ENCODE peak calls at places on chromosomes 11 and 22, in ten cellular contexts. D is cardiac fibroblast, E is esophagus squamous epithelium, Y is GM23338, F is psoas muscle, Z is AG10803, A is breast epithelium, X is colonic mucosa, P is AG04450, C is thoracic aorta. N is an unnamed sample.

GRCh38 chr22:25205847-25206246 is 6.2 kb downstream of the CRYBB3 start:
- DNase-seq in D (no peak), E (no peak), Y (no peak), F (no peak), Z (no peak), A (no peak), X (no peak), P (no peak), C (no peak), N (no peak)

GRCh38 chr11:122097419-122098001 is 18.5 kb downstream of the BLID start:
- DNase-seq in D (peak), E (no peak), Y (peak), F (no peak), Z (peak), A (no peak), X (no peak), P (no peak), C (no peak), N (no peak)

GRCh38 chr22:23763579-23764331 is 965 bp downstream of the C22orf15 start:
- DNase-seq in D (no peak), E (no peak), Y (peak), F (peak), Z (no peak), A (no peak), X (no peak), P (no peak), C (no peak), N (no peak)

GRCh38 chr22:24997023-24997422 is 44.5 kb downstream of the KIAA1671 start:
- DNase-seq in D (no peak), E (no peak), Y (peak), F (no peak), Z (no peak), A (no peak), X (no peak), P (no peak), C (no peak), N (no peak)

GRCh38 chr22:45450931-45451651 is 37.6 kb downstream of the RIBC2 start:
- DNase-seq in D (peak), E (no peak), Y (no peak), F (peak), Z (peak), A (no peak), X (no peak), P (peak), C (no peak), N (no peak)

GRCh38 chr22:49838771-49839717 is 11.4 kb upstream of the BRD1 start:
- DNase-seq in D (no peak), E (no peak), Y (peak), F (peak), Z (no peak), A (no peak), X (peak), P (no peak), C (no peak), N (no peak)

GRCh38 chr11:15119826-15120225 is 5.1 kb downstream of the INSC start:
- DNase-seq in D (peak), E (no peak), Y (no peak), F (no peak), Z (peak), A (no peak), X (no peak), P (no peak), C (no peak), N (no peak)

GRCh38 chr11:44409558-44410236 is 99.8 kb upstream of the ALX4 start:
- DNase-seq in D (no peak), E (no peak), Y (no peak), F (no peak), Z (no peak), A (no peak), X (no peak), P (no peak), C (no peak), N (no peak)

GRCh38 chr11:17207317-17208256 is at the start of gene PIK3C2A:
- DNase-seq in D (peak), E (peak), Y (peak), F (peak), Z (peak), A (peak), X (peak), P (peak), C (peak), N (peak)

GRCh38 chr11:967995-968751 is 42.5 kb downstream of the AP2A2 start:
- DNase-seq in D (no peak), E (no peak), Y (no peak), F (no peak), Z (no peak), A (no peak), X (no peak), P (no peak), C (no peak), N (no peak)

GRCh38 chr11:44563716-44564115 is 1.7 kb upstream of the CD82 start:
- DNase-seq in D (peak), E (no peak), Y (no peak), F (no peak), Z (peak), A (no peak), X (no peak), P (peak), C (no peak), N (no peak)

GRCh38 chr11:18749681-18750319 is 23.8 kb upstream of the IGSF22 start:
- DNase-seq in D (peak), E (no peak), Y (peak), F (no peak), Z (peak), A (no peak), X (no peak), P (peak), C (no peak), N (peak)

GRCh38 chr11:1520987-1521349 is 34.4 kb upstream of the MOB2 start:
- DNase-seq in D (no peak), E (no peak), Y (no peak), F (no peak), Z (no peak), A (no peak), X (no peak), P (no peak), C (no peak), N (no peak)

GRCh38 chr11:116420770-116421528 is 351.8 kb downstream of the BUD13 start:
- DNase-seq in D (no peak), E (no peak), Y (no peak), F (no peak), Z (no peak), A (no peak), X (no peak), P (no peak), C (no peak), N (no peak)

GRCh38 chr22:40101417-40102101 is 76.2 kb upstream of the TNRC6B start:
- DNase-seq in D (no peak), E (no peak), Y (no peak), F (no peak), Z (no peak), A (no peak), X (no peak), P (no peak), C (no peak), N (no peak)

GRCh38 chr22:18078329-18079041 is 695 bp downstream of the PEX26 start:
- DNase-seq in D (peak), E (no peak), Y (peak), F (peak), Z (peak), A (no peak), X (peak), P (no peak), C (no peak), N (no peak)

GRCh38 chr11:14213006-14213405 is 146.0 kb downstream of the RRAS2 start:
- DNase-seq in D (no peak), E (no peak), Y (no peak), F (no peak), Z (no peak), A (no peak), X (no peak), P (no peak), C (no peak), N (no peak)

GRCh38 chr11:57641426-57641825 is 8.3 kb downstream of the YPEL4 start:
- DNase-seq in D (peak), E (no peak), Y (peak), F (no peak), Z (peak), A (no peak), X (no peak), P (peak), C (no peak), N (no peak)

GRCh38 chr11:68403831-68404230 is 56.7 kb upstream of the PPP6R3 start:
- DNase-seq in D (no peak), E (no peak), Y (no peak), F (no peak), Z (no peak), A (no peak), X (no peak), P (no peak), C (no peak), N (no peak)

GRCh38 chr11:65695459-65696241 is 16.4 kb upstream of the KAT5 start:
- DNase-seq in D (peak), E (no peak), Y (no peak), F (no peak), Z (no peak), A (peak), X (peak), P (no peak), C (no peak), N (no peak)

GRCh38 chr11:47269829-47270305 is at the start of gene MADD:
- DNase-seq in D (peak), E (peak), Y (peak), F (peak), Z (peak), A (peak), X (peak), P (peak), C (peak), N (no peak)

GRCh38 chr22:29816980-29817379 is 21.1 kb downstream of the ASCC2 start:
- DNase-seq in D (no peak), E (no peak), Y (no peak), F (no peak), Z (no peak), A (no peak), X (no peak), P (no peak), C (no peak), N (no peak)

GRCh38 chr11:16815047-16815767 is 76.8 kb downstream of the C11orf58 start:
- DNase-seq in D (peak), E (no peak), Y (no peak), F (peak), Z (peak), A (peak), X (peak), P (no peak), C (no peak), N (no peak)

GRCh38 chr22:41256898-41257260 is 16.1 kb upstream of the CHADL start:
- DNase-seq in D (peak), E (no peak), Y (peak), F (no peak), Z (no peak), A (no peak), X (no peak), P (no peak), C (no peak), N (no peak)

GRCh38 chr22:49712195-49712791 is 115.4 kb downstream of the BRD1 start:
- DNase-seq in D (peak), E (no peak), Y (no peak), F (no peak), Z (no peak), A (no peak), X (no peak), P (no peak), C (no peak), N (no peak)

GRCh38 chr11:19730373-19730772 is 17.7 kb downstream of the NAV2 start:
- DNase-seq in D (no peak), E (no peak), Y (no peak), F (peak), Z (peak), A (no peak), X (no peak), P (no peak), C (peak), N (no peak)

GRCh38 chr22:44620129-44620840 is 81.7 kb upstream of the PRR5 start:
- DNase-seq in D (peak), E (no peak), Y (peak), F (peak), Z (peak), A (no peak), X (peak), P (no peak), C (peak), N (peak)

GRCh38 chr22:38641476-38641875 is 14.7 kb downstream of the FAM227A start:
- DNase-seq in D (no peak), E (no peak), Y (no peak), F (no peak), Z (no peak), A (no peak), X (no peak), P (no peak), C (no peak), N (no peak)

GRCh38 chr11:65107078-65107477 is 4.6 kb upstream of the TM7SF2 start:
- DNase-seq in D (no peak), E (no peak), Y (no peak), F (no peak), Z (no peak), A (no peak), X (no peak), P (no peak), C (no peak), N (no peak)

GRCh38 chr11:87719311-87720073 is 455.8 kb downstream of the RAB38 start:
- DNase-seq in D (no peak), E (no peak), Y (no peak), F (no peak), Z (peak), A (no peak), X (no peak), P (no peak), C (no peak), N (peak)

GRCh38 chr22:17810570-17811116 is 36.4 kb upstream of the BID start:
- DNase-seq in D (no peak), E (no peak), Y (no peak), F (no peak), Z (no peak), A (no peak), X (peak), P (no peak), C (no peak), N (no peak)

GRCh38 chr22:20205964-20206708 is 55.3 kb upstream of the CCDC188 start:
- DNase-seq in D (peak), E (no peak), Y (peak), F (peak), Z (peak), A (peak), X (peak), P (peak), C (no peak), N (no peak)

GRCh38 chr11:70099578-70100282 is 21.6 kb downstream of the ANO1 start:
- DNase-seq in D (no peak), E (no peak), Y (no peak), F (peak), Z (peak), A (no peak), X (no peak), P (no peak), C (no peak), N (no peak)

GRCh38 chr22:39967103-39967829 is 7.1 kb downstream of the TMA7B start:
- DNase-seq in D (peak), E (no peak), Y (no peak), F (no peak), Z (peak), A (no peak), X (peak), P (no peak), C (no peak), N (no peak)

GRCh38 chr11:128298271-128298670 is 289.1 kb downstream of the ETS1 start:
- DNase-seq in D (no peak), E (no peak), Y (no peak), F (no peak), Z (no peak), A (no peak), X (no peak), P (no peak), C (no peak), N (no peak)

GRCh38 chr22:26669060-26669481 is 11.7 kb downstream of the MIAT start:
- DNase-seq in D (peak), E (no peak), Y (peak), F (no peak), Z (peak), A (no peak), X (no peak), P (no peak), C (no peak), N (no peak)
- TF ChIP-seq CTCF in D (peak), E (no peak), Y (peak), F (peak), Z (peak), A (no peak), X (no peak), P (peak), C (no peak), N (peak)

GRCh38 chr11:125799808-125800207 is 11.9 kb downstream of the PATE3 start:
- DNase-seq in D (no peak), E (no peak), Y (no peak), F (no peak), Z (no peak), A (no peak), X (no peak), P (no peak), C (no peak), N (no peak)
- H3K4me3 ChIP-seq in D (no peak), E (no peak), Y (no peak), F (no peak), Z (no peak), A (no peak), X (no peak), P (no peak), C (no peak), N (no peak)

DNA sequence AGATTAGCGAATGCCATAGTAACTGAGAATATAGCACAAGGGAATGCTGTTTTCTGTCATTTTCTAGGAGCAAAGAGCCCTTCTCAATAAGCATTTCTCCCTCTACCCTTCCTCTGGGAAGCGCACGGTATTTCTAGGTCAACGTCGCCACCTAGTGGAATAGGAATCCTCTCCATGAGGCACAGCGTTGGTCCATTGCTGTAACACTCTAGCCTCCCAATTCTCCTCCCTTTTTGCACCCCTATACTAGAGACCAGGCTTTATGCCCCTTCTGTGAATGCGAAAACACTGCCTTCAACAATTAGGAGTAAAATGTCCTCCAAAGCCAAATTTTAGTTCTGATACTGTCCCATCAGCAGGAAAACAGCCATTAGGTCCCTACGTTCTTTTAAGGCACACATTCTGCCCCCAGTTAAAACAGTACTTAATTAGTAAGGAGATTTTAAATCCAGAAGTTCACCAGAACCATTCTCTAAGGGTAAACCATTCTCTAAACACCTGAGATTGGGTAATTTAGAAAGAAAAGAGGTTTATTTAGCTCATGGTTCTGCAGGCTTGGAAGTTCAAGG is 12.8 kb upstream of the HYLS1 start:
- DNase-seq in D (peak), E (no peak), Y (peak), F (no peak), Z (peak), A (no peak), X (peak), P (peak), C (no peak), N (peak)
- TF ChIP-seq CTCF in D (peak), E (peak), Y (peak), F (peak), Z (peak), A (peak), X (peak), P (peak), C (peak), N (peak)

DNA sequence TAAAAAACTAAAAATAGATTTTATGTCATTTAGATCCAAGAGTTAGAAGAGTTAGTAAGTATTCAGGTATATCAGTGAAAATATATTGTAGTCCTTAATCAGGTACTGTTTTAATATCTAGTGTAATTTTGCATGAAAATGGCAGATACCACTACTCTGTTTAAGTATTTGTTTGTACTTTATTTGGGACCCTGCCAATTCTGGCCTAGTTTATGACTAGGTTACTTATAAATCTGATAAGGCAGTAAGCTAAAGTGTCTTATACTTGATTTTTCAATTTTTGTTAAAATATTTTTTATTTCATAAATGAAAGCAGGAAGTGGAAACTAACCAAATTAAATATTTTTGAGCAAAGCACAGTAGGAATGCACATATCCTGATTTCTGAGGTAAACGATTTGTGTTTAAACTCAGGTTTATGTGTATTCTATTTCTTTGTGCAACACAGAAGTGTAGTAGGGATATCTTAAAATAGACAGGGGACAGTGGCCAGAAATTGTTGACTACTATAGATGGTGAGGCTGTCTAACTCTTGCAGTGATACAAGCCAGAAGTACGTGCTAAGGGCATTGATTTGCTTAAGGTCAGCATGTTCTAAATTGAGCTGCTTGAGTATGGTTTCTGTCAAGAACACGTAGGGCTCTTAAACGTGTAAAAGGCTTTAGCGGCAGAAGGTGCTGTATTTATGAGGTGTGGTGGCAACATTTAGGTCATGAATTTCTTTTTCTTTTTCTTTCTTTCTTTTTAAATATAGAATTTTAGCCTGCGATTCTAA is 34.0 kb downstream of the HIPK3 start:
- DNase-seq in D (peak), E (no peak), Y (no peak), F (no peak), Z (no peak), A (no peak), X (no peak), P (no peak), C (no peak), N (no peak)
- H3K4me3 ChIP-seq in D (no peak), E (no peak), Y (no peak), F (peak), Z (no peak), A (no peak), X (no peak), P (no peak), C (peak), N (no peak)

GRCh38 chr11:133966924-133967598 is 10.3 kb upstream of the IGSF9B start:
- DNase-seq in D (no peak), E (no peak), Y (peak), F (peak), Z (no peak), A (no peak), X (peak), P (no peak), C (no peak), N (no peak)
- TF ChIP-seq CTCF in D (no peak), E (peak), Y (peak), F (peak), Z (peak), A (no peak), X (no peak), P (peak), C (peak), N (peak)

GRCh38 chr11:96237759-96238158 is 105.2 kb downstream of the MAML2 start:
- DNase-seq in D (no peak), E (no peak), Y (no peak), F (no peak), Z (peak), A (no peak), X (no peak), P (no peak), C (no peak), N (no peak)

GRCh38 chr11:96241351-96241841 is 101.6 kb downstream of the MAML2 start:
- DNase-seq in D (no peak), E (no peak), Y (peak), F (no peak), Z (no peak), A (peak), X (peak), P (no peak), C (no peak), N (no peak)

GRCh38 chr11:96238563-96239166 is 104.3 kb downstream of the MAML2 start:
- DNase-seq in D (no peak), E (no peak), Y (no peak), F (no peak), Z (peak), A (no peak), X (no peak), P (no peak), C (no peak), N (no peak)

GRCh38 chr11:96242971-96243647 is 99.9 kb downstream of the MAML2 start:
- DNase-seq in D (peak), E (peak), Y (peak), F (peak), Z (peak), A (peak), X (peak), P (peak), C (peak), N (peak)

DNA sequence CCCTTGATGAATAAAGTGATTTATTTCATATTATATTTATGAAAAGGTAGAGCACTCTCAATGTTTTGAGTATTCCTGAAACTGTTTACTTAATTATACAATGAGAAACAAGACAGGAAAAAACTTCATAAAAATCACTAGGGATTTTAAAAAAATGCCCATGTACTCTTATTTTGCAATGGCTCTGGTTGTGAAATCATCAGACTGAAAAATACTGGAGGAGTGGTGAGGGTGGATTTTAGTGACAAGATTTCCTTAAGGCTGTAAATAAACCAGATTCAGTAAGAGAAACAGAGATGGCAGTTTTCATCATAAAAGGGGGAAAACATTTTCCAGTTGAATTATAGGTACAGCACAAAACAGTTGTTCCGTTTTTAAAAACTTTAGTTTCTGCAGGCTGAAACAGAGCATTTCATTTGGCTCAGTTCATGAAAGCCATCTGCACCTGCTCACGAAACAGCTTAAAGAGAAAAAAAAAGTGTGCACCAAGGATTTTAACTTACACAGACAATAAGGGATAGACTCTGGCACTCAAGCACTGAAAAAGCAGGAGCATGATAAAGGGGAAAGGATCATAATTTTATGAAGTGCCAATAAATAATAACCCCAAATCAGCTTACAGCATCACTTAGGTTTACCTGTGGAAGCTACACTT is 100.7 kb downstream of the MAML2 start:
- DNase-seq in D (peak), E (no peak), Y (no peak), F (no peak), Z (peak), A (no peak), X (no peak), P (no peak), C (no peak), N (no peak)
- H3K4me3 ChIP-seq in D (no peak), E (peak), Y (no peak), F (peak), Z (no peak), A (no peak), X (peak), P (peak), C (peak), N (no peak)

N was measured in retinal pigment epithelial cell.